ENCODE peak calls at places on chromosomes 11 and 22, in eight cellular contexts. P is foreskin keratinocyte; W is progenitor cell of endocrine pancreas; X is tibial artery; D is activated naive CD4-positive, alpha-beta T cell treated with anti-CD3 and anti-CD28 coated beads, Interleukin-2, amount 10 ng/mL, durations not matched to agents 7 days and 5 days; L is astrocyte of the hippocampus; T is Right ventricle myocardium superior; Y is germinal center. V is an unnamed sample.

GRCh38 chr22:32407332-32407731 is 4.7 kb downstream of the RTCB start:
- DNase-seq in X (no peak), Y (peak; percentile 42), T (no peak), P (no peak), D (no peak), W (no peak), L (no peak), V (peak; percentile 45)

GRCh38 chr11:128182844-128183243 is 404.5 kb downstream of the ETS1 start:
- DNase-seq in X (no peak), W (no peak), T (no peak), L (no peak), D (no peak), Y (no peak), P (no peak), V (no peak)

GRCh38 chr11:84817998-84818397 is 809.1 kb downstream of the DLG2 start:
- DNase-seq in P (peak; percentile 90), L (peak; percentile 5), T (no peak), D (no peak), X (no peak), W (no peak), Y (no peak), V (no peak)

GRCh38 chr22:46043816-46044717 is 67.1 kb upstream of the WNT7B start:
- DNase-seq in W (no peak), L (peak; percentile 64), X (peak; percentile 47), D (peak; percentile 41), Y (no peak), T (no peak), P (peak; percentile 53), V (no peak)

GRCh38 chr11:82996966-82997606 is 74.6 kb downstream of the RAB30 start:
- DNase-seq in Y (no peak), P (peak; percentile 62), X (no peak), D (no peak), L (peak; percentile 46), T (no peak), W (no peak), V (peak; percentile 73)

GRCh38 chr11:125926682-125927081 is 19.2 kb upstream of the VSIG10L2 start:
- DNase-seq in T (no peak), Y (no peak), W (no peak), L (no peak), X (no peak), P (no peak), D (no peak), V (no peak)

GRCh38 chr11:58958500-58958899 is 19.2 kb downstream of the GLYATL1 start:
- DNase-seq in T (no peak), Y (peak; percentile 69), L (no peak), D (peak; percentile 57), W (no peak), P (no peak), X (peak; percentile 34), V (no peak)

GRCh38 chr11:23359297-23359696 is 499.0 kb upstream of the CCDC179 start:
- DNase-seq in D (no peak), T (no peak), P (peak; percentile 94), L (peak; percentile 22), Y (no peak), W (no peak), X (no peak), V (no peak)

GRCh38 chr11:35144103-35144741 is 5.3 kb downstream of the CD44 start:
- DNase-seq in W (no peak), L (peak; percentile 79), X (no peak), P (peak; percentile 84), Y (peak; percentile 68), D (peak; percentile 79), T (no peak), V (peak; percentile 77)

GRCh38 chr11:112605093-112605666 is 344.5 kb upstream of the PLET1 start:
- DNase-seq in X (no peak), Y (no peak), W (no peak), T (no peak), P (peak; percentile 53), D (no peak), L (peak; percentile 80), V (no peak)

GRCh38 chr11:33376331-33377099 is 119.3 kb downstream of the HIPK3 start:
- DNase-seq in L (peak; percentile 74), Y (peak; percentile 26), D (no peak), W (peak; percentile 43), X (no peak), P (peak; percentile 21), T (no peak), V (peak; percentile 48)

GRCh38 chr22:16961477-16962186 is 46.4 kb downstream of the GAB4 start:
- DNase-seq in X (no peak), D (no peak), P (no peak), L (no peak), Y (peak; percentile 1), T (no peak), W (no peak), V (no peak)

GRCh38 chr11:350723-351255 is 18.5 kb upstream of the B4GALNT4 start:
- DNase-seq in P (peak; percentile 89), X (no peak), Y (no peak), W (no peak), T (peak; percentile 40), D (peak; percentile 18), L (no peak), V (peak; percentile 50)

GRCh38 chr11:47348859-47349258 is 3.6 kb downstream of the MYBPC3 start:
- DNase-seq in W (no peak), P (no peak), D (peak; percentile 48), Y (peak; percentile 67), X (no peak), T (no peak), L (peak; percentile 54), V (no peak)

GRCh38 chr11:111409915-111410314 is 30.8 kb upstream of the POU2AF1 start:
- DNase-seq in P (no peak), W (no peak), D (no peak), Y (peak; percentile 35), X (no peak), L (no peak), T (no peak), V (peak; percentile 72)

GRCh38 chr11:17748761-17749721 is 14.5 kb downstream of the KCNC1 start:
- DNase-seq in W (no peak), X (no peak), Y (no peak), L (no peak), T (peak; percentile 31), P (no peak), D (no peak), V (no peak)

GRCh38 chr11:61025819-61026120 is 54.3 kb downstream of the CD6 start:
- DNase-seq in X (no peak), T (peak; percentile 4), W (no peak), L (no peak), Y (no peak), D (no peak), P (no peak), V (no peak)